ENCODE peak calls at places on chromosomes 13 and 19, in six cellular contexts. J is HCT116, R is stomach, N is A549, E is uterus, X is body of pancreas. M is an unnamed sample.

GRCh38 chr19:1555802-1556638 is 12.1 kb downstream of the MEX3D start:
- DNase-seq in J (no peak), R (no peak), N (no peak), E (no peak), X (no peak), M (no peak)

GRCh38 chr13:57634829-57635165 is 3.3 kb downstream of the PCDH17 start:
- DNase-seq in J (no peak), R (no peak), N (no peak), E (no peak), X (peak), M (no peak)

GRCh38 chr13:28031929-28032328 is 43.4 kb upstream of the URAD start:
- DNase-seq in J (no peak), R (no peak), N (no peak), E (no peak), X (no peak), M (no peak)

GRCh38 chr19:14139944-14140343 is 3.6 kb upstream of the ASF1B start:
- DNase-seq in J (no peak), R (no peak), N (no peak), E (no peak), X (no peak), M (peak)

GRCh38 chr13:26707122-26708006 is 53.2 kb downstream of the GPR12 start:
- DNase-seq in J (peak), R (no peak), N (peak), E (no peak), X (peak), M (peak)

GRCh38 chr19:43895727-43896126 is 39.4 kb downstream of the ZNF45 start:
- DNase-seq in J (no peak), R (no peak), N (no peak), E (no peak), X (no peak), M (no peak)

GRCh38 chr19:947707-948533 is 22.1 kb downstream of the ARID3A start:
- DNase-seq in J (no peak), R (peak), N (no peak), E (peak), X (peak), M (peak)

GRCh38 chr13:79767126-79767525 is 286.2 kb downstream of the NDFIP2 start:
- DNase-seq in J (no peak), R (no peak), N (no peak), E (no peak), X (no peak), M (no peak)

GRCh38 chr19:10404888-10405808 is 1.8 kb upstream of the CDC37 start:
- DNase-seq in J (no peak), R (no peak), N (no peak), E (no peak), X (no peak), M (no peak)

GRCh38 chr19:50652722-50653121 is 3.5 kb downstream of the C19orf81 start:
- DNase-seq in J (no peak), R (no peak), N (no peak), E (no peak), X (no peak), M (no peak)

GRCh38 chr19:33132425-33132824 is 511 bp downstream of the WDR88 start:
- DNase-seq in J (no peak), R (no peak), N (peak), E (no peak), X (no peak), M (no peak)

GRCh38 chr19:19105365-19106060 is 32.8 kb downstream of the TMEM161A start:
- DNase-seq in J (peak), R (peak), N (peak), E (peak), X (peak), M (peak)

GRCh38 chr13:74920945-74921725 is 560.8 kb downstream of the TBC1D4 start:
- DNase-seq in J (no peak), R (no peak), N (no peak), E (no peak), X (no peak), M (no peak)

GRCh38 chr19:33712268-33712667 is 84.4 kb upstream of the KCTD15 start:
- DNase-seq in J (no peak), R (no peak), N (no peak), E (no peak), X (no peak), M (no peak)

GRCh38 chr13:106570354-106570822 is 2.5 kb upstream of the ARGLU1 start:
- DNase-seq in J (peak), R (peak), N (peak), E (peak), X (peak), M (peak)
- TF ChIP-seq POLR2A in J (no peak), R (no peak), N (no peak), E (no peak), X (peak), M (no peak)

DNA sequence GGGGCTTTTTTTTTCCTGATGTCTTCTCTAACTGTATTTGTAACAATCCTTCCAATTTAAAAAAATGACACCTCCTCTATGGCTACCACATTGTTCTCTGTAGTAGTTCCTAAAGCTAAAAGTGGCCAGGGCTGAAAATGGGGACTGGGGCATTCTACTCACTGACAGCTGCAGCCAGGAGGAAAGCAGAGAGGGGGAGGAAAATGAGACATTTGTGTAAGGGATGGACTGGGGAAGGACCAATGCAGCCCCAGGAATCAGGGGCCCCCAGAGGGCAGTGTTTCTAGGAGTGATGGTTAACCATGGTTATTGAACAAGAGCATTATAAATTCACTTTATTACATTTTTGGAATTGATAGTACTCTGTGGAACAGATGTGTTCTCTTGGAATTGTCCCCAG is 34.3 kb upstream of the C1QTNF9 start:
- DNase-seq in J (no peak), R (peak), N (no peak), E (no peak), X (no peak), M (no peak)
- TF ChIP-seq CTCF in J (no peak), R (no peak), N (no peak), E (no peak), X (no peak), M (no peak)

DNA sequence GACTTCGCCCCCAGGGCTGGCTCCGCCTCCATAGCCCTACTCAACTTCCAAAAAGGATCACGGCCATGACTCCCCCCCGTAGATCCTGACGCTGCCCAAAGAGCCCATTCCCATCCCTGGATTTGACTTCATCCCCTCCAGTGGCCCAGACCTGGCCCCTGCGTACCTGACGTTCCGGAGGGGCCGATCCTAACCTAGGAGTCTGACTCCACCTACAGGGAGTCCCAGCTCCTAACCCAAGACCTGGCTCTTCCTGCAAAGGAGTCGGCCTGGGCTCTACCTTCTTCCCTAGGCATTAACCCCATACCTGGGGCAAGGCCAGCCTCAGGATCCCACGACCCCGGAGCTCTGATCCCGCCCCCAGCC is 10.8 kb downstream of the STAP2 start:
- DNase-seq in J (no peak), R (no peak), N (no peak), E (no peak), X (no peak), M (no peak)
- TF ChIP-seq POLR2A in J (no peak), R (no peak), N (no peak), E (no peak), X (no peak), M (no peak)

GRCh38 chr13:97586941-97587340 is 153.0 kb downstream of the RAP2A start:
- DNase-seq in J (no peak), R (no peak), N (no peak), E (no peak), X (no peak), M (no peak)
- TF ChIP-seq CTCF in J (no peak), R (no peak), N (no peak), E (no peak), X (no peak), M (no peak)